ENCODE peak calls at places on chromosomes 13 and 19, in five cellular contexts. M is cardiac fibroblast; W is stimulated activated CD4-positive, alpha-beta T cell treated with anti-CD3 and anti-CD28 coated beads, Interleukin-12 subunit alpha, Interleukin-12 subunit beta, amount 100 ng/mL, for 48 hours; B is kidney glomerular epithelial cell; Y is stromal cell of bone marrow. P is an unnamed sample.

GRCh38 chr19:35715981-35716734 is 1.6 kb upstream of the KMT2B start:
- DNase-seq in M (no peak), W (no peak), B (peak), Y (no peak), P (no peak)

GRCh38 chr13:43783820-43784219 is 3.0 kb downstream of the ENOX1 start:
- DNase-seq in M (peak), W (no peak), B (no peak), Y (peak), P (no peak)

GRCh38 chr19:11138659-11139526 is 16.7 kb downstream of the SPC24 start:
- DNase-seq in M (peak), W (no peak), B (peak), Y (peak), P (peak)

GRCh38 chr19:41323430-41324125 is 13.6 kb downstream of the CCDC97 start:
- DNase-seq in M (peak), W (no peak), B (peak), Y (peak), P (no peak)

GRCh38 chr19:56956503-56957226 is 116.1 kb upstream of the PEG3 start:
- DNase-seq in M (no peak), W (no peak), B (no peak), Y (no peak), P (no peak)

GRCh38 chr19:19591133-19591825 is 27.2 kb downstream of the PBX4 start:
- DNase-seq in M (peak), W (peak), B (peak), Y (peak), P (peak)

GRCh38 chr13:24632382-24633121 is 47.7 kb upstream of the ATP12A start:
- DNase-seq in M (no peak), W (no peak), B (no peak), Y (no peak), P (no peak)

GRCh38 chr19:56333506-56333905 is 18.9 kb upstream of the ZSCAN5A start:
- DNase-seq in M (peak), W (no peak), B (peak), Y (no peak), P (peak)

GRCh38 chr13:59312776-59313175 is 851.0 kb downstream of the DIAPH3 start:
- DNase-seq in M (no peak), W (no peak), B (no peak), Y (no peak), P (no peak)

GRCh38 chr19:33675501-33676124 is 53.9 kb downstream of the CHST8 start:
- DNase-seq in M (no peak), W (no peak), B (no peak), Y (no peak), P (no peak)

GRCh38 chr13:95641291-95641811 is 3.2 kb downstream of the DZIP1 start:
- DNase-seq in M (peak), W (no peak), B (peak), Y (no peak), P (no peak)

GRCh38 chr19:53947624-53948023 is 15.1 kb upstream of the CACNG8 start:
- DNase-seq in M (no peak), W (no peak), B (no peak), Y (no peak), P (no peak)

GRCh38 chr19:39998511-39998910 is 1.7 kb downstream of the ZNF546 start:
- DNase-seq in M (no peak), W (no peak), B (no peak), Y (peak), P (no peak)

GRCh38 chr19:44723952-44724319 is 24.6 kb upstream of the BCL3 start:
- DNase-seq in M (peak), W (peak), B (peak), Y (peak), P (peak)

GRCh38 chr19:7004313-7004931 is 16.8 kb downstream of the MBD3L2B start:
- DNase-seq in M (no peak), W (no peak), B (peak), Y (no peak), P (no peak)

GRCh38 chr19:33039108-33039599 is 25.5 kb downstream of the RHPN2 start:
- DNase-seq in M (no peak), W (no peak), B (no peak), Y (no peak), P (no peak)

GRCh38 chr13:107835339-107836018 is 379.9 kb downstream of the LIG4 start:
- DNase-seq in M (peak), W (no peak), B (peak), Y (no peak), P (no peak)

GRCh38 chr13:29573190-29573589 is 22.3 kb downstream of the SLC7A1 start:
- DNase-seq in M (peak), W (no peak), B (no peak), Y (peak), P (no peak)

GRCh38 chr19:1011831-1012333 is 9.0 kb downstream of the TMEM259 start:
- DNase-seq in M (no peak), W (no peak), B (no peak), Y (no peak), P (no peak)

GRCh38 chr13:35720690-35721554 is 244.4 kb upstream of the MAB21L1 start:
- DNase-seq in M (peak), W (peak), B (peak), Y (no peak), P (peak)

GRCh38 chr13:106630650-106631049 is 62.7 kb upstream of the ARGLU1 start:
- DNase-seq in M (no peak), W (no peak), B (no peak), Y (no peak), P (no peak)

GRCh38 chr13:99468971-99469545 is 32.2 kb upstream of the TM9SF2 start:
- DNase-seq in M (no peak), W (no peak), B (no peak), Y (no peak), P (no peak)